ENCODE peak calls at places on chromosomes 16 and 17, in six cellular contexts. G is IMR-90, N is AG04450, Q is tibial artery, A is stomach, M is RWPE2. H is an unnamed sample.

GRCh38 chr17:66691644-66692500 is 143.0 kb upstream of the CACNG5 start:
- DNase-seq in G (peak), N (peak), Q (no peak), A (no peak), M (no peak), H (peak)

GRCh38 chr16:46884513-46885293 is 541 bp downstream of the GPT2 start:
- DNase-seq in G (peak), N (no peak), Q (no peak), A (no peak), M (no peak), H (no peak)

GRCh38 chr17:78375401-78376079 is 2.9 kb upstream of the PGS1 start:
- DNase-seq in G (peak), N (peak), Q (peak), A (no peak), M (no peak), H (peak)

GRCh38 chr17:77794846-77795245 is 163.7 kb upstream of the TNRC6C start:
- DNase-seq in G (no peak), N (no peak), Q (no peak), A (no peak), M (no peak), H (no peak)

GRCh38 chr16:569445-570254 is at the start of gene PIGQ:
- DNase-seq in G (peak), N (no peak), Q (peak), A (peak), M (no peak), H (peak)

GRCh38 chr17:59001158-59001814 is 105.4 kb downstream of the TRIM37 start:
- DNase-seq in G (peak), N (no peak), Q (peak), A (peak), M (no peak), H (peak)

GRCh38 chr16:87979352-87979751 is 28.1 kb downstream of the BANP start:
- DNase-seq in G (no peak), N (no peak), Q (no peak), A (peak), M (no peak), H (no peak)

GRCh38 chr17:5011928-5012327 is 14.2 kb downstream of the KIF1C start:
- DNase-seq in G (peak), N (no peak), Q (no peak), A (no peak), M (no peak), H (peak)

GRCh38 chr17:80160536-80160935 is 9.3 kb upstream of the CARD14 start:
- DNase-seq in G (no peak), N (no peak), Q (no peak), A (no peak), M (no peak), H (no peak)

GRCh38 chr17:60604686-60605334 is 4.8 kb downstream of the PPM1D start:
- DNase-seq in G (peak), N (no peak), Q (peak), A (no peak), M (no peak), H (peak)

GRCh38 chr16:558298-559020 is 1.7 kb upstream of the PRR35 start:
- DNase-seq in G (no peak), N (no peak), Q (no peak), A (no peak), M (no peak), H (no peak)

GRCh38 chr17:2397247-2398171 is 3.4 kb downstream of the MNT start:
- DNase-seq in G (no peak), N (no peak), Q (no peak), A (no peak), M (no peak), H (no peak)

GRCh38 chr17:59361916-59362810 is 30.7 kb downstream of the YPEL2 start:
- DNase-seq in G (peak), N (peak), Q (no peak), A (no peak), M (no peak), H (peak)

GRCh38 chr17:29778936-29779811 is 150.9 kb downstream of the SSH2 start:
- DNase-seq in G (peak), N (no peak), Q (peak), A (peak), M (no peak), H (peak)

GRCh38 chr17:10698116-10698818 is 873 bp downstream of the ADPRM start:
- DNase-seq in G (peak), N (no peak), Q (peak), A (no peak), M (no peak), H (peak)

GRCh38 chr17:61627658-61628057 is 36.6 kb upstream of the NACA2 start:
- DNase-seq in G (no peak), N (no peak), Q (no peak), A (no peak), M (no peak), H (no peak)

GRCh38 chr17:50949128-50950001 is 83.2 kb upstream of the TOB1 start:
- DNase-seq in G (no peak), N (no peak), Q (no peak), A (no peak), M (no peak), H (no peak)

GRCh38 chr17:79792984-79793923 is 3.6 kb downstream of the CBX8 start:
- DNase-seq in G (peak), N (peak), Q (peak), A (no peak), M (no peak), H (peak)

GRCh38 chr16:48611329-48612137 is 1.6 kb upstream of the N4BP1 start:
- DNase-seq in G (no peak), N (no peak), Q (no peak), A (peak), M (peak), H (no peak)

GRCh38 chr16:10511829-10512228 is 68.6 kb downstream of the EMP2 start:
- DNase-seq in G (no peak), N (no peak), Q (no peak), A (no peak), M (no peak), H (no peak)

GRCh38 chr17:4235372-4236279 is 28.2 kb downstream of the ANKFY1 start:
- DNase-seq in G (peak), N (no peak), Q (no peak), A (no peak), M (no peak), H (peak)

GRCh38 chr16:14360326-14361037 is 269.6 kb downstream of the PARN start:
- DNase-seq in G (no peak), N (no peak), Q (no peak), A (no peak), M (no peak), H (no peak)

GRCh38 chr17:79991924-79992656 is 43.6 kb downstream of the TBC1D16 start:
- DNase-seq in G (peak), N (no peak), Q (no peak), A (peak), M (no peak), H (no peak)

GRCh38 chr16:86355538-86355937 is 154.8 kb upstream of the FOXF1 start:
- DNase-seq in G (peak), N (peak), Q (no peak), A (no peak), M (no peak), H (peak)

GRCh38 chr16:1900452-1900774 is 17.8 kb downstream of the HS3ST6 start:
- DNase-seq in G (no peak), N (no peak), Q (no peak), A (no peak), M (no peak), H (no peak)

GRCh38 chr17:43531082-43531378 is 15.1 kb downstream of the ETV4 start:
- DNase-seq in G (no peak), N (no peak), Q (no peak), A (no peak), M (no peak), H (no peak)

GRCh38 chr17:32912218-32912897 is 15.6 kb upstream of the TMEM98 start:
- DNase-seq in G (peak), N (peak), Q (peak), A (peak), M (no peak), H (peak)

GRCh38 chr17:72514888-72515287 is 394.1 kb downstream of the SOX9 start:
- DNase-seq in G (peak), N (peak), Q (no peak), A (no peak), M (no peak), H (peak)

GRCh38 chr17:42778570-42778969 is 1.8 kb upstream of the WNK4 start:
- DNase-seq in G (no peak), N (no peak), Q (no peak), A (no peak), M (no peak), H (no peak)

GRCh38 chr16:70453891-70454220 is 539 bp upstream of the FCSK start:
- DNase-seq in G (no peak), N (no peak), Q (no peak), A (no peak), M (no peak), H (no peak)

GRCh38 chr17:35433075-35433894 is 985 bp upstream of the SLFN12 start:
- DNase-seq in G (peak), N (peak), Q (peak), A (peak), M (peak), H (peak)

GRCh38 chr16:57178793-57179212 is 7.0 kb downstream of the PSME3IP1 start:
- DNase-seq in G (peak), N (no peak), Q (no peak), A (no peak), M (no peak), H (no peak)

GRCh38 chr17:29722411-29723198 is 99.9 kb upstream of the CORO6 start:
- DNase-seq in G (peak), N (peak), Q (peak), A (no peak), M (no peak), H (peak)

GRCh38 chr16:86222965-86223551 is 287.3 kb upstream of the FOXF1 start:
- DNase-seq in G (peak), N (peak), Q (no peak), A (peak), M (peak), H (peak)

GRCh38 chr16:55014022-55014421 is 83.4 kb downstream of the IRX5 start:
- DNase-seq in G (no peak), N (no peak), Q (no peak), A (no peak), M (no peak), H (no peak)

GRCh38 chr16:64394061-64394460 is 727.8 kb downstream of the CDH11 start:
- DNase-seq in G (no peak), N (no peak), Q (no peak), A (no peak), M (no peak), H (no peak)

GRCh38 chr16:86597880-86598606 is 19.7 kb downstream of the FOXL1 start:
- DNase-seq in G (no peak), N (no peak), Q (peak), A (no peak), M (no peak), H (peak)

GRCh38 chr16:89924298-89924924 is 1.3 kb downstream of the TUBB3 start:
- DNase-seq in G (peak), N (no peak), Q (no peak), A (no peak), M (peak), H (peak)
- H3K4me3 ChIP-seq in G (peak), N (peak), Q (no peak), A (peak), M (peak), H (peak)

GRCh38 chr17:28366605-28367004 is 1.6 kb upstream of the SEBOX start:
- DNase-seq in G (no peak), N (no peak), Q (no peak), A (no peak), M (no peak), H (no peak)
- TF ChIP-seq CTCF in G (no peak), N (no peak), Q (no peak), A (no peak), M (no peak), H (peak)

DNA sequence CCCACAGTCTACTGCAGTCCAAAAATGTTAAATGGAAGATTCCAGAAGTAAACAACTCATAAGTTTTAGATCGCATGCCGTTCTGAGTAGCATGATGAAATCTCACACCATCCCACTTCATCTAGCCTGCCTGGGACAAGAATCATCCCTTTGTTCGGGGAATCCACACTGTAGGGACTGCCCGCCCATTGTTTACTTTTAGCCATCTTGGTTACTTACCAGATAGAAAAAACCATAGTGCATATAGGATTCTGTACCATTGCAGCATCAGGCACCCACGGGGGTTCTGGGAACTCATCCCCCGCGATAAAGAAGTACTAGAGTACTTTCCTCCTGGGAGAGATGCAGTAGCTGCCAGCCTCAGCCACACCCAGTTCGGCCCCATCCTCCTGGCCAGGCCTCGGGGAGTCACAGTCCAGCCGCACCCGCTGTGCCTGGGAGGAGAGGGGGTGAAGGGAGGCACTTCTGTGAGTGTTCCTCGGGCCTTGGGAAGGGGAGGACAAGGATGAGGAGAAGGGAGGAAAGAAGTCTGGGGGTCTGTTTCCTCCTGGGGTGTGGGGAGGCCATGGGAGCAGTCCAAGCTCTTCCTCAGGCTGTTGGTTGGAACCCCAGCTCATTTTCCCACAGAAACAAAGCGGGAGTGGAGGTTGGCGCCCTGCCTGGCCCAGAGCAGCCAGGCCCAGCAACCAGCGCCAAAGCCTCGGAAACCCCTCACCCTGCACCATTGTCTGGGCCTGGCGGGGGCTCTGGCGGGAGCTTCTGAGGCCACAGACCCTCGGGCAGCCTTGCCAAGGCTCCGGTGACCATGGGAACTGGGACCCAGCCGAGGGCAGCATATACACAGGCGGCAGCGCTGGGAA is 8.9 kb downstream of the TRIM47 start:
- DNase-seq in G (peak), N (no peak), Q (peak), A (no peak), M (no peak), H (peak)
- H3K4me3 ChIP-seq in G (peak), N (peak), Q (peak), A (no peak), M (no peak), H (peak)

GRCh38 chr16:76265434-76266045 is 11.7 kb upstream of the CNTNAP4 start:
- DNase-seq in G (peak), N (peak), Q (no peak), A (no peak), M (no peak), H (peak)
- TF ChIP-seq CTCF in G (peak), N (peak), Q (no peak), A (no peak), M (peak), H (peak)

DNA sequence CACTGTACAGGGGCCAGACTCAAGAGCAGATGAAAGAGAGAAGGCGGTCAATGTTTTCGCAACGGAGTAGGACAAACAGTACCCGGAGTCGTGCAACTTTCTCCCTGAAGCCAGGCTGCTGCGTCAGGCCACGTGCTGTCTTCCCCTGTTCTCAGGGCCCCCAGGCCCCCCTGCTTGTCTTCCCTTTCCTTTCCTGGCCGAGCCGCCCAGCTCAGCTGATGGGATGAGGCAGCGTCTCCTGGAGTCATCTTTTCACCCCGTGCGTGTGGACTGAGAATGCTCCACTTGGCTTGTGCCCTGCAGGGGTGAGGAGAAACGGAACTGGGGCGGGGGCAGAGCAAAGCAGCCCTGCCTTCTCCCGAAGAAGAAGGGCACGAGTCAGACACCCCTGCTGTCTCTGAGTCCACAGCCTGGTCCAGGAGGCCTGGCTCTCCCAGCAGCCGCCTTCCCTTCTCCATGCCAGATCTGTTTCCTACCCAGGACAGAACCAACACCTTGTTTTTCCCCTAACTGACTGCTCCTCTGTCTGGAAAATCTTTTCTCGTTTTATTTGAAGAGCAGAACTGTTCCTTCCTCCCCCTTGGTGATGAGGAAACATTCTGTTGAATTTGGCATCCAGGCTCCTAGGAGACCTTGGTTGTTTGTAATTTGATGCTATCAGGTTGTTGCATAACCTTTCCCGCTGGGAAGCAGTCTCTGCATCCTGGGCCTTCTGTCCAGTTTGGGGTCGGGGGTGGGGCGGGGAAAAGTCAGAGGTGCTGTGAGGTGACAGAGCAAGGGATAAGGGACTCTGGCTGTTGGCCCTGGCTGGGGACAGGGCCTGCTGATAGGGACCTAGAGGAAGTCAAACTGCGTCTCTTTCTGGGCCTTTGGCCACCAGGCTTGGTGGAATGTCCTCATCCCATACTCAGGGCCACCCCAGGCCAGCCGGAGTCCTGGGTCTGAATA is 78.8 kb downstream of the WIPI1 start:
- DNase-seq in G (peak), N (peak), Q (peak), A (peak), M (no peak), H (peak)
- H3K4me3 ChIP-seq in G (no peak), N (peak), Q (no peak), A (no peak), M (no peak), H (peak)

GRCh38 chr17:41559548-41559947 is 12.3 kb downstream of the KRT9 start:
- DNase-seq in G (peak), N (no peak), Q (no peak), A (no peak), M (no peak), H (peak)

GRCh38 chr17:41565338-41565737 is 6.5 kb downstream of the KRT9 start:
- DNase-seq in G (no peak), N (no peak), Q (no peak), A (no peak), M (no peak), H (no peak)

GRCh38 chr17:41567317-41567716 is 4.5 kb downstream of the KRT9 start:
- DNase-seq in G (no peak), N (no peak), Q (no peak), A (no peak), M (no peak), H (no peak)

DNA sequence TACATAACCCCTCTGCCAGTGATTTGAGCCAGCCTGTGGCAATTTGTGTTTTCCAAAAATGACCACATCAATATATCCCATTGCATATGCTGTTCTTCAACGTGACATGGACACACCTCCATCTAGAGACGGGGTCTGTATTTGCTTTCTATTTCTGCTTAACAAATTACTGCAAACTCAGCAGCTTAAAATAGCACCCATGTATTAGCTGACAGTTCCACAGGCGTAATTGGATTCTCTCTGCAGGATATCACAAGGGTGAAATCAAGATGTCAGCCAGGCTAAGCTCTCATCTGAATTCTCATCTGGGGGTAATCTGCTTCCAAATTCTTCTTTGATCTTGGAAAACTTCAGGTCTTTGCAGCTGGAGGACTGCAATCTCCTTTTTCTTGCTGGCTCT is 8.3 kb downstream of the KRT9 start:
- DNase-seq in G (no peak), N (no peak), Q (no peak), A (no peak), M (no peak), H (no peak)
- TF ChIP-seq CTCF in G (no peak), N (no peak), Q (no peak), A (no peak), M (no peak), H (no peak)

GRCh38 chr17:18118633-18118975 is 10.0 kb downstream of the MYO15A start:
- DNase-seq in G (no peak), N (no peak), Q (no peak), A (no peak), M (no peak), H (no peak)

GRCh38 chr17:18117974-18118632 is 9.5 kb downstream of the MYO15A start:
- DNase-seq in G (peak), N (no peak), Q (no peak), A (no peak), M (no peak), H (no peak)

GRCh38 chr17:18116078-18116477 is 7.5 kb downstream of the MYO15A start:
- DNase-seq in G (no peak), N (no peak), Q (no peak), A (no peak), M (no peak), H (no peak)

GRCh38 chr17:18119166-18119745 is 10.7 kb downstream of the MYO15A start:
- DNase-seq in G (no peak), N (no peak), Q (no peak), A (no peak), M (no peak), H (no peak)

DNA sequence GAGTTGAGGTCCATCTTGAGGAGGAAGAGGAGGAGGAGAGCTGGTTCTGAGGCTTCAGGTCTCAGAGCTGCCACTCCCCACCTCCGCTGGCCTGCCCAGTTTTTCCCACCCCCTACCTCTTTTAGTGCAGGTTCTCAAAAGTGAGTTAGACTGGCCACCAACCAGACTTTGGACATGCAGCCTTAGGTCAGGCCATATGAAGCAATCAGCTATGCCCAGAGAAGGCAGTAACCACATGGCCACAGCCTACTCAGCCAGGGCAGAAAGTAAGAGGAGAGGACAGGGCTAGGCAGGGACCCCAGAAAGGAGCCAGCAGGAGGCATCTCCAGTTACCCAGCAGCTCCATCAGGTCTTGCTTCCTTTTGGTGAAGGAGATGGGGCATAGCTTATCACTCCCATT is 9.0 kb downstream of the MYO15A start:
- DNase-seq in G (no peak), N (no peak), Q (no peak), A (no peak), M (no peak), H (no peak)
- H3K4me3 ChIP-seq in G (no peak), N (no peak), Q (no peak), A (no peak), M (no peak), H (no peak)

GRCh38 chr17:76545918-76546555 is 6.2 kb downstream of the PRCD start:
- DNase-seq in G (no peak), N (no peak), Q (no peak), A (no peak), M (no peak), H (no peak)
- TF ChIP-seq CTCF in G (no peak), N (no peak), Q (no peak), A (no peak), M (no peak), H (no peak)

GRCh38 chr16:2981177-2981898 is 1.1 kb upstream of the PKMYT1 start:
- DNase-seq in G (no peak), N (no peak), Q (no peak), A (no peak), M (no peak), H (no peak)
- H3K4me3 ChIP-seq in G (no peak), N (no peak), Q (peak), A (peak), M (no peak), H (no peak)

H was measured in fibroblast of the aortic adventitia.